ENCODE peak calls at places on chromosomes 5 and 9, in four cellular contexts. One of them, this sample, is unnamed.

GRCh38 chr5:31054436-31054835 is 139.1 kb upstream of the CDH6 start:
- DNase-seq in sigmoid colon: no peak
- DNase-seq in psoas muscle: no peak
- DNase-seq in BJ: no peak
- DNase-seq in this sample: no peak

GRCh38 chr9:101232405-101232977 is 152.3 kb downstream of the BAAT start:
- DNase-seq in sigmoid colon: no peak
- DNase-seq in psoas muscle: no peak
- DNase-seq in BJ: no peak
- DNase-seq in this sample: no peak

GRCh38 chr9:138021251-138022056 is 143.9 kb downstream of the CACNA1B start:
- DNase-seq in psoas muscle: no peak
- DNase-seq in sigmoid colon: peak
- DNase-seq in BJ: no peak
- DNase-seq in this sample: peak

GRCh38 chr5:65102501-65102825 is 333.7 kb downstream of the CWC27 start:
- DNase-seq in psoas muscle: no peak
- DNase-seq in sigmoid colon: no peak
- DNase-seq in BJ: no peak
- DNase-seq in this sample: no peak

GRCh38 chr5:32443541-32444190 is 874 bp downstream of the ZFR start:
- DNase-seq in BJ: no peak
- DNase-seq in psoas muscle: peak
- DNase-seq in sigmoid colon: no peak
- DNase-seq in this sample: no peak

GRCh38 chr9:96519726-96520125 is 69.8 kb downstream of the HABP4 start:
- DNase-seq in BJ: no peak
- DNase-seq in sigmoid colon: no peak
- DNase-seq in psoas muscle: no peak
- DNase-seq in this sample: no peak

GRCh38 chr9:133737071-133737773 is 930 bp downstream of the SARDH start:
- DNase-seq in BJ: no peak
- DNase-seq in psoas muscle: no peak
- DNase-seq in sigmoid colon: peak
- DNase-seq in this sample: no peak

GRCh38 chr5:68046445-68046844 is 169.1 kb upstream of the PIK3R1 start:
- DNase-seq in BJ: peak
- DNase-seq in psoas muscle: peak
- DNase-seq in sigmoid colon: no peak
- DNase-seq in this sample: no peak

GRCh38 chr9:3992222-3992621 is 307.6 kb downstream of the GLIS3 start:
- DNase-seq in sigmoid colon: no peak
- DNase-seq in BJ: no peak
- DNase-seq in psoas muscle: no peak
- DNase-seq in this sample: no peak

GRCh38 chr5:143207058-143207457 is 196.4 kb downstream of the NR3C1 start:
- DNase-seq in sigmoid colon: no peak
- DNase-seq in BJ: no peak
- DNase-seq in psoas muscle: no peak
- DNase-seq in this sample: no peak

GRCh38 chr5:143209881-143210395 is 193.5 kb downstream of the NR3C1 start:
- DNase-seq in psoas muscle: no peak
- DNase-seq in sigmoid colon: no peak
- DNase-seq in BJ: no peak
- DNase-seq in this sample: no peak

GRCh38 chr5:143208365-143208641 is 195.2 kb downstream of the NR3C1 start:
- DNase-seq in sigmoid colon: no peak
- DNase-seq in BJ: no peak
- DNase-seq in psoas muscle: no peak
- DNase-seq in this sample: no peak

GRCh38 chr5:143207563-143208364 is 195.7 kb downstream of the NR3C1 start:
- DNase-seq in BJ: no peak
- DNase-seq in sigmoid colon: no peak
- DNase-seq in psoas muscle: no peak
- DNase-seq in this sample: no peak

GRCh38 chr5:143208781-143209510 is 194.5 kb downstream of the NR3C1 start:
- DNase-seq in BJ: no peak
- DNase-seq in psoas muscle: no peak
- DNase-seq in sigmoid colon: no peak
- DNase-seq in this sample: no peak
- TF ChIP-seq CTCF in BJ: no peak
- TF ChIP-seq CTCF in psoas muscle: no peak
- TF ChIP-seq CTCF in sigmoid colon: no peak
- TF ChIP-seq CTCF in this sample: peak

DNA sequence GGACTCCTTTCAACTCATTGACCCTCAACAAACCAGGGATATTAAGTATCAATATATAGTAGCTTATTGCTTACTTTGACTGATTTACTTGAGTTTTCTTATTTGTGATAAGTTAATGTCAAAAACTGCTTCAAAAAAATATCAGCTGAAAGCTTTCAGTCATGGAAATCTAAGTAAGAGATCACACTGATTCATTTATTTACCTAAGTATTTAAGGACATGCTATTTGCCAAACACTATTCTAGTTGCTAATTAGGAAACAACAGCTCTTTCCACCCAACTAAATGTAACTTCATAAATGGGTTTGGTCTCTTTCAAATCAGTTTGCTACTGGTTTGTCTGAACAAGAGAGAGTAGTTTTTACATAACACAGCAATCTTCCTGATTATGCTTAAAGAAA is 48.2 kb downstream of the CHD1 start:
- DNase-seq in sigmoid colon: no peak
- DNase-seq in psoas muscle: no peak
- DNase-seq in BJ: no peak
- DNase-seq in this sample: no peak
- TF ChIP-seq CTCF in sigmoid colon: no peak
- TF ChIP-seq CTCF in psoas muscle: no peak
- TF ChIP-seq CTCF in BJ: no peak
- TF ChIP-seq CTCF in this sample: no peak

GRCh38 chr5:82641362-82641988 is 363.3 kb upstream of the RPS23 start:
- DNase-seq in BJ: peak
- DNase-seq in psoas muscle: peak
- DNase-seq in sigmoid colon: peak
- DNase-seq in this sample: no peak
- TF ChIP-seq CTCF in BJ: peak
- TF ChIP-seq CTCF in psoas muscle: peak
- TF ChIP-seq CTCF in sigmoid colon: peak
- TF ChIP-seq CTCF in this sample: peak

GRCh38 chr9:131233556-131233955 is 42.8 kb downstream of the FAM78A start:
- DNase-seq in psoas muscle: no peak
- DNase-seq in BJ: no peak
- DNase-seq in sigmoid colon: no peak
- DNase-seq in this sample: no peak
- TF ChIP-seq CTCF in psoas muscle: no peak
- TF ChIP-seq CTCF in BJ: no peak
- TF ChIP-seq CTCF in sigmoid colon: no peak
- TF ChIP-seq CTCF in this sample: no peak

GRCh38 chr5:176986280-176986679 is 20.3 kb downstream of the UIMC1 start:
- DNase-seq in psoas muscle: no peak
- DNase-seq in BJ: no peak
- DNase-seq in sigmoid colon: no peak
- DNase-seq in this sample: no peak
- TF ChIP-seq CTCF in psoas muscle: no peak
- TF ChIP-seq CTCF in BJ: no peak
- TF ChIP-seq CTCF in sigmoid colon: no peak
- TF ChIP-seq CTCF in this sample: no peak

This sample was measured in chondrocyte.